ENCODE peak calls at places on chromosomes 4 and X, in eight cellular contexts. F is mesenchymal stem cell; L is Kasumi-1; K is cortex of kidney; Y is activated T-helper 1 cell treated with anti-CD3 and anti-CD28 coated beads, Interleukin-2, amount 50 U/mL, for 16 hours; O is NCI-H2081; N is stimulated activated CD4-positive, alpha-beta T cell treated with anti-CD3 and anti-CD28 coated beads, Interleukin-2, amount 100 ng/mL, for 48 hours; U is MM.1S. H is an unnamed sample.

GRCh38 chrX:154369453-154370299 is 4.8 kb downstream of the FLNA start:
- DNase-seq in O (peak; percentile 65), Y (peak; percentile 56), K (no peak), U (no peak), F (peak; percentile 95), L (no peak), N (peak; percentile 48), H (peak; percentile 64)

GRCh38 chr4:112888617-112889016 is 160.8 kb upstream of the ANK2 start:
- DNase-seq in F (no peak), Y (no peak), N (no peak), L (no peak), O (no peak), K (no peak), U (no peak), H (no peak)

GRCh38 chr4:165493359-165493758 is 114.6 kb downstream of the CPE start:
- DNase-seq in N (peak; percentile 65), K (no peak), O (no peak), U (peak; percentile 65), F (peak; percentile 71), L (peak; percentile 84), Y (peak; percentile 32), H (peak; percentile 33)

GRCh38 chr4:139950568-139950967 is 203.4 kb downstream of the MAML3 start:
- DNase-seq in N (peak; percentile 19), L (no peak), Y (no peak), K (no peak), O (no peak), U (peak; percentile 92), F (peak; percentile 55), H (no peak)

GRCh38 chr4:40121515-40121914 is 64.9 kb downstream of the N4BP2 start:
- DNase-seq in F (peak; percentile 78), O (no peak), U (no peak), Y (no peak), L (peak; percentile 96), N (no peak), K (no peak), H (peak; percentile 56)

GRCh38 chr4:184252136-184253071 is 34.7 kb upstream of the ENPP6 start:
- DNase-seq in L (no peak), U (no peak), O (no peak), F (no peak), Y (no peak), N (no peak), K (no peak), H (no peak)

GRCh38 chr4:159946983-159947645 is 844.2 kb downstream of the RAPGEF2 start:
- DNase-seq in N (no peak), U (peak; percentile 69), O (peak; percentile 56), Y (no peak), F (peak; percentile 62), K (no peak), L (peak; percentile 71), H (peak; percentile 17)

GRCh38 chrX:14064632-14065432 is 35.1 kb upstream of the GEMIN8 start:
- DNase-seq in N (no peak), K (no peak), O (no peak), L (no peak), Y (no peak), U (no peak), F (peak; percentile 79), H (no peak)

GRCh38 chr4:174283507-174284180 is at the start of the genes CEP44 and FBXO8:
- DNase-seq in U (peak; percentile 78), K (no peak), L (peak; percentile 92), Y (peak; percentile 46), F (peak; percentile 89), N (peak; percentile 42), O (peak; percentile 66), H (peak; percentile 75)

GRCh38 chrX:16067886-16068515 is 55.4 kb upstream of the GRPR start:
- DNase-seq in U (peak; percentile 6), N (no peak), F (no peak), Y (no peak), L (no peak), O (no peak), K (no peak), H (no peak)

GRCh38 chr4:16757080-16757521 is 141.3 kb downstream of the LDB2 start:
- DNase-seq in N (no peak), U (no peak), F (no peak), K (no peak), L (no peak), Y (no peak), O (no peak), H (no peak)

GRCh38 chrX:13520441-13520840 is 49.0 kb upstream of the EGFL6 start:
- DNase-seq in N (no peak), Y (no peak), U (no peak), K (no peak), O (no peak), L (no peak), F (no peak), H (no peak)

GRCh38 chr4:175035907-175036306 is 117.7 kb downstream of the ADAM29 start:
- DNase-seq in Y (no peak), L (no peak), F (peak; percentile 1), U (no peak), N (no peak), O (no peak), K (no peak), H (no peak)

GRCh38 chrX:109862386-109862910 is 129.4 kb upstream of the ACSL4 start:
- DNase-seq in Y (no peak), L (no peak), O (no peak), F (no peak), N (no peak), K (no peak), U (no peak), H (no peak)

GRCh38 chr4:48341776-48342558 is 638 bp downstream of the SLAIN2 start:
- DNase-seq in N (peak; percentile 28), Y (peak; percentile 35), K (peak; percentile 9), F (peak; percentile 58), O (peak; percentile 56), L (peak; percentile 67), U (peak; percentile 45), H (no peak)

GRCh38 chr4:76504613-76505465 is 69.8 kb downstream of the SHROOM3 start:
- DNase-seq in N (no peak), K (no peak), Y (no peak), L (peak; percentile 66), F (peak; percentile 65), U (peak; percentile 77), O (peak; percentile 46), H (no peak)

GRCh38 chrX:109714340-109714958 is 18.6 kb downstream of the ACSL4 start:
- DNase-seq in U (no peak), N (no peak), L (no peak), Y (no peak), O (no peak), F (peak; percentile 78), K (no peak), H (no peak)

GRCh38 chr4:126051709-126052424 is 737.1 kb downstream of the FAT4 start:
- DNase-seq in O (no peak), N (no peak), Y (no peak), K (no peak), F (peak; percentile 69), U (no peak), L (no peak), H (no peak)

GRCh38 chr4:70749313-70749712 is 27.5 kb downstream of the RUFY3 start:
- DNase-seq in K (no peak), U (no peak), L (no peak), O (no peak), N (no peak), Y (no peak), F (no peak), H (no peak)

GRCh38 chr4:186699298-186699697 is 24.4 kb downstream of the FAT1 start:
- DNase-seq in O (no peak), N (no peak), Y (no peak), F (peak; percentile 44), U (no peak), L (no peak), K (no peak), H (no peak)

GRCh38 chrX:17086317-17086716 is 139.9 kb downstream of the REPS2 start:
- DNase-seq in L (no peak), O (no peak), U (no peak), K (no peak), Y (no peak), N (no peak), F (no peak), H (no peak)

GRCh38 chrX:96833333-96833732 is 50.4 kb upstream of the RPA4 start:
- DNase-seq in Y (no peak), O (no peak), K (no peak), N (no peak), L (no peak), U (no peak), F (no peak), H (no peak)

GRCh38 chrX:140733766-140734342 is 24.3 kb downstream of the LINC00632 start:
- DNase-seq in Y (no peak), K (no peak), N (peak; percentile 7), F (peak; percentile 53), U (peak; percentile 46), O (peak; percentile 0), L (peak; percentile 47), H (peak; percentile 55)

GRCh38 chr4:78684196-78685079 is 91.7 kb upstream of the BMP2K start:
- DNase-seq in Y (no peak), O (no peak), F (no peak), U (no peak), K (no peak), L (no peak), N (no peak), H (no peak)

GRCh38 chr4:142595222-142595871 is 250.8 kb downstream of the INPP4B start:
- DNase-seq in Y (no peak), F (no peak), O (peak; percentile 13), K (no peak), U (no peak), L (no peak), N (no peak), H (no peak)

GRCh38 chr4:56731857-56732256 is 50.8 kb upstream of the HOPX start:
- DNase-seq in U (no peak), Y (no peak), K (no peak), L (peak; percentile 86), N (no peak), F (no peak), O (no peak), H (no peak)

GRCh38 chr4:172950990-172951389 is 217.6 kb upstream of the GALNT7 start:
- DNase-seq in K (no peak), Y (no peak), O (no peak), L (no peak), N (no peak), U (no peak), F (no peak), H (no peak)

GRCh38 chr4:176927664-176928063 is 134.9 kb upstream of the VEGFC start:
- DNase-seq in O (no peak), N (no peak), Y (no peak), K (no peak), U (no peak), L (no peak), F (peak; percentile 35), H (no peak)

GRCh38 chr4:46586566-46586965 is 196.6 kb upstream of the GABRA2 start:
- DNase-seq in F (no peak), Y (no peak), O (no peak), K (no peak), U (no peak), N (no peak), L (no peak), H (no peak)

GRCh38 chr4:10057023-10057395 is 35.7 kb upstream of the SLC2A9 start:
- DNase-seq in F (no peak), N (no peak), O (no peak), K (no peak), Y (no peak), L (no peak), U (no peak), H (no peak)

GRCh38 chrX:38811515-38812239 is 10.4 kb downstream of the MID1IP1 start:
- DNase-seq in U (peak; percentile 19), O (no peak), L (no peak), F (peak; percentile 11), N (no peak), K (no peak), Y (no peak), H (no peak)

GRCh38 chrX:45765281-45765680 is 564.6 kb upstream of the DIPK2B start:
- DNase-seq in N (no peak), O (no peak), U (no peak), Y (no peak), L (no peak), K (no peak), F (no peak), H (no peak)

GRCh38 chr4:3070709-3071500 is 3.4 kb downstream of the HTT-AS start:
- DNase-seq in K (no peak), L (no peak), F (no peak), Y (no peak), U (no peak), O (no peak), N (no peak), H (no peak)

GRCh38 chrX:2572740-2573139 is 72.0 kb upstream of the DHRSX start:
- DNase-seq in K (no peak), L (no peak), U (no peak), N (no peak), F (no peak), O (no peak), Y (no peak), H (no peak)

H was measured in Panc1.